ENCODE peak calls at places on chromosome 10, in seven cellular contexts. B is NCI-H2029; Y is DMS153; Q is NCI-H748 treated with DMSO at 0.1 percent for 48 hours; L is cardiac septum; W is activated CD4-positive, alpha-beta T cell treated with anti-CD3 and anti-CD28 coated beads for 1 hour; T is A172. F is an unnamed sample.

GRCh38 chr10:60238408-60239100 is 151.1 kb downstream of the ANK3 start:
- DNase-seq in B (no peak), Y (peak; percentile 7), Q (no peak), L (no peak), W (no peak), T (peak; percentile 79), F (peak; percentile 27)

GRCh38 chr10:27745719-27746363 is at the start of gene MKX:
- DNase-seq in B (peak; percentile 34), Y (peak; percentile 1), Q (no peak), L (no peak), W (no peak), T (no peak), F (no peak)

GRCh38 chr10:62587011-62587410 is 212.8 kb downstream of the ZNF365 start:
- DNase-seq in B (no peak), Y (no peak), Q (no peak), L (no peak), W (no peak), T (no peak), F (no peak)

GRCh38 chr10:128979405-128979804 is 487.6 kb upstream of the MGMT start:
- DNase-seq in B (no peak), Y (no peak), Q (no peak), L (peak; percentile 71), W (no peak), T (no peak), F (no peak)

GRCh38 chr10:56286096-56286495 is 75.0 kb downstream of the ZWINT start:
- DNase-seq in B (no peak), Y (no peak), Q (no peak), L (no peak), W (no peak), T (no peak), F (no peak)

GRCh38 chr10:114022751-114023150 is 20.9 kb upstream of the ADRB1 start:
- DNase-seq in B (no peak), Y (no peak), Q (no peak), L (no peak), W (no peak), T (no peak), F (no peak)

GRCh38 chr10:36181421-36181820 is 539.3 kb upstream of the FZD8 start:
- DNase-seq in B (no peak), Y (no peak), Q (no peak), L (no peak), W (no peak), T (peak; percentile 13), F (no peak)

GRCh38 chr10:78756604-78757442 is 311.9 kb upstream of the ZMIZ1 start:
- DNase-seq in B (no peak), Y (no peak), Q (no peak), L (peak; percentile 94), W (no peak), T (peak; percentile 95), F (no peak)